ENCODE peak calls at places on chromosomes 5 and 9, in nine cellular contexts. W is GM12865, A is right atrium auricular region, B is right lobe of liver, H is osteoblast, S is breast epithelium, J is psoas muscle, P is tibial artery, L is lower lobe of right lung. Y is an unnamed sample.
A peak's percentile ranks its signal among the peaks of the same experiment; 100 is the strongest.

GRCh38 chr9:129278391-129279237 is 100.6 kb upstream of the IER5L start:
- DNase-seq in A (peak; percentile 28), L (peak; percentile 46), P (peak; percentile 12), W (no peak), S (peak; percentile 60), J (no peak), H (peak; percentile 91), B (no peak), Y (peak; percentile 12)

GRCh38 chr5:180976518-180976917 is 12.1 kb upstream of the BTNL3 start:
- DNase-seq in W (no peak), H (no peak), P (no peak), L (no peak), A (no peak), S (no peak), B (no peak), J (no peak), Y (no peak)

GRCh38 chr5:94181940-94182339 is 436.5 kb downstream of the KIAA0825 start:
- DNase-seq in H (no peak), J (no peak), S (no peak), L (no peak), P (no peak), B (no peak), A (no peak), W (peak; percentile 15), Y (no peak)

GRCh38 chr5:149438281-149438680 is 59.2 kb upstream of the IL17B start:
- DNase-seq in B (no peak), A (no peak), L (no peak), J (no peak), S (no peak), H (peak; percentile 19), P (no peak), W (no peak), Y (no peak)

GRCh38 chr5:172871561-172871960 is 37.5 kb downstream of the ERGIC1 start:
- DNase-seq in S (no peak), W (no peak), P (no peak), H (no peak), L (no peak), B (no peak), A (no peak), J (no peak), Y (no peak)

GRCh38 chr5:172906436-172906835 is 52.8 kb upstream of the RPL26L1 start:
- DNase-seq in A (no peak), J (no peak), B (no peak), L (no peak), S (no peak), P (no peak), W (peak; percentile 77), H (peak; percentile 87), Y (no peak)

GRCh38 chr5:156879665-156880285 is 29.7 kb downstream of the PPP1R2B start:
- DNase-seq in W (peak; percentile 68), P (no peak), B (no peak), A (no peak), J (no peak), L (no peak), H (no peak), S (no peak), Y (no peak)

GRCh38 chr5:160382361-160382760 is 11.9 kb upstream of the C1QTNF2 start:
- DNase-seq in B (no peak), H (no peak), P (no peak), A (no peak), J (no peak), S (no peak), W (no peak), L (no peak), Y (no peak)

GRCh38 chr9:135440620-135441019 is 39.0 kb upstream of the PPP1R26 start:
- DNase-seq in W (no peak), B (no peak), J (no peak), A (no peak), H (no peak), P (no peak), L (no peak), S (no peak), Y (no peak)

GRCh38 chr9:135081731-135082130 is 5.7 kb upstream of the OLFM1 start:
- DNase-seq in A (no peak), B (peak; percentile 8), L (peak; percentile 42), H (peak; percentile 48), P (no peak), W (no peak), J (no peak), S (peak; percentile 33), Y (no peak)

GRCh38 chr9:13952906-13953305 is 361.0 kb downstream of the NFIB start:
- DNase-seq in P (no peak), S (no peak), L (no peak), W (no peak), H (no peak), J (no peak), A (no peak), B (no peak), Y (no peak)

GRCh38 chr5:17400724-17401508 is 97.1 kb upstream of the TAF11L2 start:
- DNase-seq in S (no peak), L (no peak), A (no peak), J (no peak), B (no peak), P (no peak), H (no peak), W (no peak), Y (no peak)

GRCh38 chr5:129382921-129383672 is 77.0 kb upstream of the ADAMTS19 start:
- DNase-seq in B (no peak), W (no peak), P (no peak), A (no peak), J (no peak), L (no peak), H (no peak), S (no peak), Y (no peak)

GRCh38 chr5:173451031-173451430 is 122.8 kb upstream of the STC2 start:
- DNase-seq in B (no peak), A (no peak), W (peak; percentile 66), J (no peak), L (no peak), H (no peak), P (no peak), S (no peak), Y (no peak)

GRCh38 chr5:171158581-171158980 is 150.5 kb upstream of the TLX3 start:
- DNase-seq in W (no peak), A (no peak), J (no peak), L (no peak), H (no peak), B (no peak), P (no peak), S (no peak), Y (no peak)

GRCh38 chr5:145941677-145942130 is 5.3 kb downstream of the SH3RF2 start:
- DNase-seq in S (no peak), L (no peak), B (no peak), P (no peak), W (no peak), A (no peak), J (no peak), H (no peak), Y (no peak)

GRCh38 chr5:73122875-73123810 is 2.8 kb downstream of the TMEM171 start:
- DNase-seq in J (no peak), A (no peak), S (no peak), B (no peak), L (no peak), P (no peak), H (peak; percentile 95), W (peak; percentile 30), Y (no peak)

DNA sequence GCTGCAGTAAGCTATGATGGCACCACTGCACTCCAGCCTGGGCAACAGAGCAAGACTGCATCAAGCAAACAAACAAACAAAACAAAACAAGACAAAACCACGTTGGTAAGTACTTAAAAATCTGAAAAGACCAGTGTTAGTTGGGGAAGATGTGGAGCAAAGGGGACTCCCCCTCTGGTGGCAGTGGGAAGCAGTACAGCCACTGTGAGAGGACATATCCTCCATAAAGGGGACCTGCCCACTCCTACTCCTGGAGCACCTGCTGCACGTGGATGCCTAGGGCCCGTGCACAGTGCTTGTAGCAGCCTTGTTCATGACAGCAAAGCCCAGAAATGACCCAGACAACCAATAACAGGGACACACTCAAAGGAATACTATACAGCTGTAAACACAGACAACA is 17.0 kb upstream of the IPPK start:
- DNase-seq in P (no peak), J (no peak), H (no peak), W (no peak), A (no peak), B (no peak), S (no peak), L (no peak), Y (no peak)
- TF ChIP-seq CTCF in P (no peak), J (no peak), H (peak; percentile 29), W (no peak), A (no peak), B (no peak), S (no peak), L (no peak), Y (no peak)

GRCh38 chr5:15993934-15994333 is 185.7 kb downstream of the MARCHF11 start:
- DNase-seq in H (no peak), L (no peak), P (no peak), B (no peak), A (no peak), J (no peak), W (no peak), S (no peak), Y (no peak)
- TF ChIP-seq CTCF in H (peak; percentile 36), L (no peak), P (no peak), B (peak; percentile 18), A (no peak), J (no peak), W (no peak), S (no peak), Y (no peak)

GRCh38 chr9:99906403-99907207 is at the start of gene STX17:
- DNase-seq in J (peak; percentile 81), L (peak; percentile 77), W (peak; percentile 82), S (peak; percentile 71), A (peak; percentile 64), H (peak; percentile 96), P (peak; percentile 61), B (peak; percentile 87), Y (peak; percentile 41)
- TF ChIP-seq CTCF in J (peak; percentile 11), L (no peak), W (no peak), S (no peak), A (no peak), H (no peak), P (no peak), B (no peak), Y (no peak)

GRCh38 chr9:71911908-71912325 is 478 bp downstream of the C9orf85 start:
- DNase-seq in S (no peak), P (no peak), J (no peak), B (peak; percentile 55), W (no peak), L (no peak), H (peak; percentile 62), A (no peak), Y (no peak)

GRCh38 chr9:71911061-71911907 is at the start of the genes ABHD17B and C9orf85:
- DNase-seq in W (peak; percentile 99), L (peak; percentile 99), P (peak; percentile 99), H (peak; percentile 99), S (peak; percentile 97), A (peak; percentile 98), J (peak; percentile 99), B (peak; percentile 99), Y (peak; percentile 89)

GRCh38 chr9:71909887-71910601 is 949 bp downstream of the ABHD17B start:
- DNase-seq in J (peak; percentile 66), W (peak; percentile 44), S (peak; percentile 60), A (peak; percentile 59), L (peak; percentile 75), P (peak; percentile 46), H (peak; percentile 57), B (peak; percentile 78), Y (peak; percentile 28)

DNA sequence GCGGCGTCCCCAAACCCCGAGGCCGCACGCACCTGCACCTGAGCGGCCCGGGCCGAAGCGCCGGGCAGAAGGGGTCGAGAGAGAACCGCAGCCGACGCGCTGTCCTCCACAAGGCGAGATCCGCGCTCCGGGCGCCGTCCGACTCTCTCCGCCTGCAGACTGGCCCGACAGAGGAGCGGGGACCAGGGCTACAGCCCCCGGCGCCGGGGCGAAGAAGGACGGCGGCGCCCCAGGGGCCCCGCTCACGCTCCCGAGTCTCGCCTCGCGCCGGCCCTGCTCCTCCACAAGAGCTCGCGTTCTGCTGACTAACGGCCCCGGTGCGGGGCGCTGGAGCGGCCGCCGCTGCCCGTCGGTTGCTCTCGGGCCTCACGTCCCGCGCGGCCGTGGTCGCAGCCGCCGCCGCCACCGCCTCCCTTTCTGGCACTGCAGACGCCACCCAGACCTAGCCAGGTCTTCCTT is 362 bp downstream of the ABHD17B start:
- DNase-seq in B (peak; percentile 53), A (no peak), L (no peak), H (no peak), J (no peak), W (no peak), P (peak; percentile 27), S (no peak), Y (no peak)
- TF ChIP-seq CTCF in B (no peak), A (no peak), L (no peak), H (no peak), J (no peak), W (peak; percentile 0), P (no peak), S (no peak), Y (no peak)